ENCODE peak calls at places on chromosomes 16 and 17, in seven cellular contexts. P, I, B, M, K, T and Z are unnamed samples.

GRCh38 chr17:7557825-7558543 is 566 bp upstream of the TNFSF13 start:
- DNase-seq in P (peak; percentile 88), I (peak; percentile 96), B (peak; percentile 49), M (no peak), K (no peak), T (no peak), Z (peak; percentile 93)

GRCh38 chr17:4978720-4979119 is 8.8 kb downstream of the CAMTA2 start:
- DNase-seq in P (no peak), I (no peak), B (no peak), M (no peak), K (no peak), T (no peak), Z (no peak)

GRCh38 chr16:27811881-27812280 is 251.6 kb downstream of the GSG1L start:
- DNase-seq in P (no peak), I (no peak), B (no peak), M (no peak), K (no peak), T (no peak), Z (no peak)

GRCh38 chr17:77889135-77889505 is 69.4 kb upstream of the TNRC6C start:
- DNase-seq in P (no peak), I (peak; percentile 12), B (no peak), M (no peak), K (no peak), T (no peak), Z (no peak)

GRCh38 chr17:31064707-31065106 is 30.1 kb upstream of the NF1 start:
- DNase-seq in P (no peak), I (no peak), B (no peak), M (no peak), K (no peak), T (no peak), Z (no peak)

GRCh38 chr16:17555176-17555575 is 84.4 kb upstream of the XYLT1 start:
- DNase-seq in P (no peak), I (no peak), B (peak; percentile 83), M (no peak), K (no peak), T (peak; percentile 47), Z (no peak)

GRCh38 chr17:67262420-67262819 is 17.4 kb upstream of the HELZ start:
- DNase-seq in P (no peak), I (no peak), B (no peak), M (no peak), K (no peak), T (no peak), Z (no peak)

GRCh38 chr17:42472709-42473521 is 14.2 kb downstream of the ATP6V0A1 start:
- DNase-seq in P (no peak), I (no peak), B (peak; percentile 93), M (no peak), K (no peak), T (peak; percentile 91), Z (no peak)

GRCh38 chr17:15479697-15480096 is 12.3 kb upstream of the CDRT4 start:
- DNase-seq in P (no peak), I (no peak), B (peak; percentile 41), M (no peak), K (no peak), T (no peak), Z (no peak)

GRCh38 chr17:416293-417206 is 63.9 kb upstream of the RPH3AL start:
- DNase-seq in P (no peak), I (no peak), B (no peak), M (peak; percentile 2), K (peak; percentile 31), T (no peak), Z (no peak)

GRCh38 chr16:82672676-82673075 is 45.9 kb downstream of the CDH13 start:
- DNase-seq in P (no peak), I (no peak), B (peak; percentile 17), M (no peak), K (no peak), T (no peak), Z (no peak)

GRCh38 chr17:77675816-77676799 is 282.4 kb upstream of the TNRC6C start:
- DNase-seq in P (no peak), I (no peak), B (no peak), M (no peak), K (no peak), T (no peak), Z (no peak)

GRCh38 chr17:18184143-18185007 is 747 bp downstream of the ALKBH5 start:
- DNase-seq in P (peak; percentile 38), I (peak; percentile 77), B (peak; percentile 55), M (no peak), K (peak; percentile 75), T (no peak), Z (no peak)

GRCh38 chr16:12159672-12160071 is 183.1 kb downstream of the SNX29 start:
- DNase-seq in P (no peak), I (no peak), B (no peak), M (no peak), K (no peak), T (no peak), Z (no peak)

GRCh38 chr17:19360772-19361171 is 1.8 kb downstream of the B9D1 start:
- DNase-seq in P (no peak), I (no peak), B (no peak), M (no peak), K (no peak), T (no peak), Z (no peak)

GRCh38 chr16:4381072-4381934 is 9.7 kb downstream of the VASN start:
- DNase-seq in P (no peak), I (no peak), B (no peak), M (no peak), K (no peak), T (no peak), Z (no peak)

GRCh38 chr17:78577296-78577695 is at the start of gene DNAH17:
- DNase-seq in P (no peak), I (no peak), B (no peak), M (no peak), K (no peak), T (no peak), Z (no peak)